ENCODE peak calls at places on chromosomes 13 and 19, in seven cellular contexts. O is GM12878, Q is SK-N-SH, S is H1, Z is HCT116, D is K562, H is HepG2. K is an unnamed sample.

GRCh38 chr13:98513837-98514236 is 63.1 kb downstream of the STK24 start:
- DNase-seq in O (no peak), Q (no peak), S (no peak), Z (no peak), D (no peak), H (no peak), K (no peak)

GRCh38 chr19:38144667-38145066 is 79.4 kb downstream of the DPF1 start:
- DNase-seq in O (no peak), Q (no peak), S (no peak), Z (no peak), D (no peak), H (no peak), K (no peak)

GRCh38 chr19:21498651-21499050 is 6.8 kb upstream of the ZNF429 start:
- DNase-seq in O (no peak), Q (no peak), S (no peak), Z (no peak), D (no peak), H (no peak), K (no peak)

GRCh38 chr13:72384186-72384823 is 343.1 kb downstream of the MZT1 start:
- DNase-seq in O (no peak), Q (no peak), S (no peak), Z (no peak), D (no peak), H (peak; percentile 14), K (peak; percentile 3)

GRCh38 chr19:918481-919156 is 1.5 kb downstream of the KISS1R start:
- DNase-seq in O (no peak), Q (no peak), S (no peak), Z (no peak), D (no peak), H (no peak), K (no peak)

GRCh38 chr19:16888629-16889371 is at the start of gene F2RL3:
- DNase-seq in O (no peak), Q (peak; percentile 71), S (no peak), Z (no peak), D (peak; percentile 90), H (no peak), K (no peak)

GRCh38 chr13:77697208-77698103 is at the start of gene SLAIN1:
- DNase-seq in O (no peak), Q (peak; percentile 98), S (peak; percentile 85), Z (no peak), D (peak; percentile 54), H (peak; percentile 15), K (no peak)

GRCh38 chr13:47896546-47896945 is 104.5 kb downstream of the SUCLA2 start:
- DNase-seq in O (no peak), Q (no peak), S (no peak), Z (no peak), D (no peak), H (no peak), K (no peak)

GRCh38 chr13:100881291-100881864 is 206.8 kb upstream of the TMTC4 start:
- DNase-seq in O (no peak), Q (peak; percentile 49), S (no peak), Z (no peak), D (no peak), H (no peak), K (no peak)

GRCh38 chr19:54608205-54608604 is 14.8 kb downstream of the LILRA1 start:
- DNase-seq in O (no peak), Q (no peak), S (no peak), Z (no peak), D (no peak), H (no peak), K (no peak)

GRCh38 chr19:50252111-50252886 is 48.9 kb downstream of the MYH14 start:
- DNase-seq in O (no peak), Q (peak; percentile 65), S (peak; percentile 92), Z (no peak), D (peak; percentile 56), H (no peak), K (peak; percentile 64)

GRCh38 chr19:37317403-37318209 is 53.3 kb upstream of the ZNF527 start:
- DNase-seq in O (peak; percentile 98), Q (peak; percentile 91), S (peak; percentile 91), Z (peak; percentile 94), D (peak; percentile 7), H (peak; percentile 98), K (peak; percentile 72)

GRCh38 chr13:82717249-82717648 is 1165.0 kb downstream of the SLITRK1 start:
- DNase-seq in O (no peak), Q (no peak), S (no peak), Z (no peak), D (no peak), H (no peak), K (no peak)

GRCh38 chr19:58407658-58408151 is 744 bp upstream of the ZNF584 start:
- DNase-seq in O (no peak), Q (no peak), S (no peak), Z (no peak), D (peak; percentile 59), H (peak; percentile 57), K (no peak)

GRCh38 chr19:19464339-19465098 is 50.8 kb downstream of the TSSK6 start:
- DNase-seq in O (no peak), Q (no peak), S (no peak), Z (no peak), D (no peak), H (no peak), K (peak; percentile 59)

GRCh38 chr13:92842145-92842544 is 384.5 kb upstream of the GPC6 start:
- DNase-seq in O (no peak), Q (no peak), S (no peak), Z (no peak), D (no peak), H (no peak), K (no peak)

GRCh38 chr13:79258489-79258888 is 147.6 kb downstream of the RBM26 start:
- DNase-seq in O (no peak), Q (no peak), S (no peak), Z (no peak), D (no peak), H (no peak), K (no peak)

GRCh38 chr19:12847159-12848139 is 9.1 kb downstream of the MAST1 start:
- DNase-seq in O (no peak), Q (peak; percentile 95), S (peak; percentile 100), Z (no peak), D (peak; percentile 91), H (peak; percentile 53), K (peak; percentile 69)
- TF ChIP-seq JUND in O (no peak), Q (no peak), S (peak; percentile 24), Z (no peak), D (peak; percentile 78), H (no peak), K (no peak)

GRCh38 chr19:10839071-10840050 is 3.3 kb upstream of the TMED1 start:
- DNase-seq in O (no peak), Q (no peak), S (no peak), Z (no peak), D (peak; percentile 71), H (no peak), K (no peak)

GRCh38 chr19:10835754-10836477 is at the start of gene TMED1:
- DNase-seq in O (peak; percentile 91), Q (peak; percentile 99), S (peak; percentile 100), Z (peak; percentile 99), D (peak; percentile 100), H (peak; percentile 98), K (peak; percentile 99)

GRCh38 chr19:10835089-10835753 is 791 bp downstream of the TMED1 start:
- DNase-seq in O (no peak), Q (no peak), S (no peak), Z (no peak), D (peak; percentile 47), H (no peak), K (peak; percentile 96)

GRCh38 chr19:10838377-10838776 is 2.4 kb upstream of the TMED1 start:
- DNase-seq in O (no peak), Q (no peak), S (no peak), Z (no peak), D (no peak), H (no peak), K (no peak)

GRCh38 chr19:10836478-10837325 is 690 bp upstream of the TMED1 start:
- DNase-seq in O (no peak), Q (no peak), S (no peak), Z (peak; percentile 85), D (peak; percentile 96), H (no peak), K (no peak)
- TF ChIP-seq JUND in O (no peak), Q (no peak), S (no peak), Z (no peak), D (peak; percentile 70), H (no peak), K (no peak)

DNA sequence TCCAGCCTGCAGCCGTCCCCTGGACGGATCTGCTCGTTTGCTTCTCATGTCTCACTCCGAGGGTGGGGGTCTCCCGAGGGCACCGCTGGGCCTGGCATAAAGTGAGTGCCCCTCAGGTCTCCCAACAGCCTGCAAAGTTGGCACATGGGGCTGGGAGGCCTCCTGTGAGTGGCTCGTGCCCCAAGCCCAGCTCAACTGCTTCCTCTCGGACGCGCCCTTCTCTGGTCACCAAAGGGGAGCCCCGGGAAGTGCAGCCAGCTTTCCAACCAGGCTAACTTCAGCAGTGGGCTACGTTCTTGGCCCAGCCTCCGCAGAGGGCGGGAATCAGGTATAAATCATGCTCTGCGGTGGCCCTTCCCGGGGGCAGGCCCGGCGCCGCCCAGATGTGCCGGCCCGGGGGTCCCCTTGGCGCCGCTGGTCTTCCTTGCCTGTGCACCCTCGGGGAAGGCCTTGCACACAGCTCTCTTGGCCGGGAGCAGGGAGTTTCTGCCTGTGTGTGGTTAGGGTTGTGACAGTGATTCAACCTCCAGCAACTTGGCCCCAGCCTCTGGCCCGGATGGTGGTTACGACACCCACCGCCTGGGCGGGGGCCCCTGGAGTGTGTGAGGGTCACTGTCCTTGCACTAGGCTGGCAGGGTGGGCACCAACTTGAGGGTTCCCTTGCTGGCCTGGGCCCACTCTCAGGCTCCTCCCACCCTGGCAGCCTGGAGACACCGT is 20.7 kb downstream of the CEBPG start:
- DNase-seq in O (no peak), Q (no peak), S (no peak), Z (no peak), D (no peak), H (peak; percentile 55), K (no peak)
- TF ChIP-seq JUND in O (no peak), Q (no peak), S (no peak), Z (no peak), D (no peak), H (no peak), K (no peak)

GRCh38 chr13:113046066-113046882 is 59.3 kb upstream of the F7 start:
- DNase-seq in O (no peak), Q (no peak), S (no peak), Z (no peak), D (no peak), H (no peak), K (no peak)

GRCh38 chr13:113046883-113047244 is 58.7 kb upstream of the F7 start:
- DNase-seq in O (no peak), Q (no peak), S (no peak), Z (no peak), D (peak; percentile 8), H (no peak), K (no peak)

GRCh38 chr13:113049521-113049941 is 56.1 kb upstream of the F7 start:
- DNase-seq in O (no peak), Q (no peak), S (no peak), Z (no peak), D (no peak), H (no peak), K (no peak)

GRCh38 chr13:113048766-113049165 is 56.8 kb upstream of the F7 start:
- DNase-seq in O (no peak), Q (no peak), S (no peak), Z (no peak), D (no peak), H (no peak), K (no peak)

DNA sequence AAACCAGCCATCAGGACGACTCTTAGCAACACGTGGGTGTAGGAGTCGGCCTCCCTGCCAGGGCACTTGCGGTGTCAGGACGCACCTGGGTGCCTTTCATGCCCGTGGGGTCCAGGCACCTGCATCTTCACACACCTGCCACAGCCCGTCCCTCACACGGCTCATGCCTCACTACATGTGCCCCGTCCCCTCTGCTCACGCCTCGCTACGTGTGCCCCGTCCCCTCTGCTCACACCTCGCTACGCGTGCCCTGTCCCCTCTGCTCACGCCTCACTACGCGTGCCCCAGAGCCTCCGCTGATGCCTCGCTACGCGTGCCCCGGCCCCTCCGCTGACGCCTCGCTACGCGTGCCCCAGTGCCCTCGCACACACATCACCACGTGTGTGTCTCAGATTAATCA is 58.0 kb upstream of the F7 start:
- DNase-seq in O (no peak), Q (no peak), S (no peak), Z (no peak), D (no peak), H (no peak), K (no peak)
- TF ChIP-seq JUND in O (no peak), Q (no peak), S (no peak), Z (no peak), D (no peak), H (no peak), K (no peak)